ENCODE peak calls at places on chromosomes 6 and 20, in ten cellular contexts. H, Q, P, U, M, X, W, G, S and Z are unnamed samples.

GRCh38 chr20:4670439-4670838 is 51.3 kb upstream of the PRND start:
- DNase-seq in H (no peak), Q (no peak), P (no peak), U (no peak), M (no peak), X (no peak), W (no peak), G (no peak), S (no peak), Z (no peak)

GRCh38 chr6:113645986-113646385 is 211.2 kb upstream of the MARCKS start:
- DNase-seq in H (no peak), Q (no peak), P (no peak), U (no peak), M (no peak), X (no peak), W (no peak), G (no peak), S (no peak), Z (no peak)

GRCh38 chr6:37182736-37183590 is 13.0 kb downstream of the PIM1 start:
- DNase-seq in H (peak), Q (no peak), P (no peak), U (no peak), M (no peak), X (peak), W (peak), G (no peak), S (peak), Z (no peak)

GRCh38 chr6:148997863-148998262 is 251.0 kb downstream of the UST start:
- DNase-seq in H (no peak), Q (no peak), P (peak), U (no peak), M (peak), X (no peak), W (peak), G (no peak), S (no peak), Z (no peak)

GRCh38 chr20:51812861-51813260 is 10.5 kb upstream of the SALL4 start:
- DNase-seq in H (no peak), Q (no peak), P (no peak), U (no peak), M (no peak), X (no peak), W (no peak), G (peak), S (no peak), Z (no peak)

GRCh38 chr6:51648236-51648635 is 439.2 kb downstream of the PKHD1 start:
- DNase-seq in H (no peak), Q (no peak), P (no peak), U (no peak), M (no peak), X (no peak), W (peak), G (no peak), S (no peak), Z (no peak)

GRCh38 chr6:76771076-76771634 is 692.1 kb downstream of the HTR1B start:
- DNase-seq in H (peak), Q (no peak), P (no peak), U (no peak), M (no peak), X (no peak), W (no peak), G (no peak), S (no peak), Z (no peak)

GRCh38 chr20:38115205-38115604 is 49.9 kb downstream of the TGM2 start:
- DNase-seq in H (no peak), Q (no peak), P (no peak), U (no peak), M (no peak), X (no peak), W (no peak), G (no peak), S (peak), Z (no peak)

GRCh38 chr20:23441850-23442313 is 2.4 kb downstream of the CSTL1 start:
- DNase-seq in H (peak), Q (peak), P (peak), U (peak), M (peak), X (peak), W (peak), G (no peak), S (peak), Z (peak)

GRCh38 chr6:87196275-87196842 is 41.0 kb downstream of the ZNF292 start:
- DNase-seq in H (no peak), Q (no peak), P (no peak), U (no peak), M (no peak), X (no peak), W (no peak), G (no peak), S (no peak), Z (no peak)

GRCh38 chr20:40563296-40563950 is 125.6 kb downstream of the MAFB start:
- DNase-seq in H (peak), Q (no peak), P (peak), U (no peak), M (no peak), X (no peak), W (no peak), G (peak), S (peak), Z (no peak)

GRCh38 chr6:26130581-26131247 is 43.5 kb downstream of the HFE start:
- DNase-seq in H (no peak), Q (no peak), P (no peak), U (no peak), M (no peak), X (no peak), W (no peak), G (no peak), S (no peak), Z (no peak)

GRCh38 chr6:149438855-149439254 is 38.8 kb downstream of the SUMO4 start:
- DNase-seq in H (no peak), Q (no peak), P (no peak), U (no peak), M (no peak), X (no peak), W (no peak), G (no peak), S (no peak), Z (no peak)

GRCh38 chr6:137845460-137845859 is 21.6 kb upstream of the TNFAIP3 start:
- DNase-seq in H (no peak), Q (no peak), P (peak), U (no peak), M (no peak), X (peak), W (no peak), G (no peak), S (no peak), Z (no peak)
- TF ChIP-seq CTCF in H (no peak), Q (no peak), P (peak), U (no peak), M (no peak), X (no peak), W (no peak), G (peak), S (no peak), Z (no peak)

GRCh38 chr20:35884541-35884865 is 69.8 kb downstream of the SCAND1 start:
- DNase-seq in H (no peak), Q (no peak), P (no peak), U (no peak), M (no peak), X (no peak), W (no peak), G (no peak), S (no peak), Z (no peak)
- TF ChIP-seq CTCF in H (no peak), Q (no peak), P (no peak), U (no peak), M (no peak), X (no peak), W (no peak), G (no peak), S (no peak), Z (no peak)

GRCh38 chr6:31861150-31861549 is 1.5 kb downstream of the NEU1 start:
- DNase-seq in H (no peak), Q (no peak), P (no peak), U (no peak), M (no peak), X (no peak), W (no peak), G (no peak), S (no peak), Z (no peak)
- TF ChIP-seq CTCF in H (no peak), Q (no peak), P (no peak), U (no peak), M (no peak), X (no peak), W (no peak), G (no peak), S (no peak), Z (no peak)

GRCh38 chr6:36073587-36073986 is 46.0 kb downstream of the MAPK14 start:
- DNase-seq in H (no peak), Q (no peak), P (no peak), U (no peak), M (no peak), X (no peak), W (no peak), G (no peak), S (no peak), Z (no peak)
- TF ChIP-seq CTCF in H (no peak), Q (no peak), P (no peak), U (no peak), M (no peak), X (no peak), W (no peak), G (no peak), S (no peak), Z (no peak)

GRCh38 chr20:31632503-31633338 is 5.0 kb upstream of the COX4I2 start:
- DNase-seq in H (no peak), Q (no peak), P (no peak), U (no peak), M (no peak), X (no peak), W (no peak), G (no peak), S (no peak), Z (no peak)
- TF ChIP-seq CTCF in H (no peak), Q (no peak), P (no peak), U (no peak), M (no peak), X (no peak), W (no peak), G (no peak), S (no peak), Z (no peak)

DNA sequence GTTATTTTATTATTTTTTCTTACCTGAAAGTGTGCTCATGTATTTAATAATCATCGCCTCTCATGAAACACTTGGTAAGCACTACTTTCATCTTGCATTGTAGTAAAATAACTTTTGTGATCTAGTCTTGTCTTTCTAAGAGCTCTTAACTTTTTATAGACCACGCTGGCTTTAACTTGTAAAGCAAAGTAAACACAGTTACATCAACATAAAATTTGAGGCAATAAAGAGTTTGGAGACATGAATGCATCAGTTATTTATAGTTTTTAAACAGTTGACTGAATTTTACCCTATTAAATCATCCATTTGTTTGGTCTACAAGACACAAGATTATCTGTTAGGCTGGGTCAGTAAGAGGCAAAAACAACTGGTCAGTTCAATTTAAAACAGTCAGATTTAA is 218.5 kb upstream of the KCNQ5 start:
- DNase-seq in H (no peak), Q (no peak), P (no peak), U (no peak), M (no peak), X (no peak), W (no peak), G (no peak), S (no peak), Z (no peak)
- TF ChIP-seq CTCF in H (no peak), Q (no peak), P (no peak), U (no peak), M (no peak), X (no peak), W (no peak), G (no peak), S (no peak), Z (no peak)

DNA sequence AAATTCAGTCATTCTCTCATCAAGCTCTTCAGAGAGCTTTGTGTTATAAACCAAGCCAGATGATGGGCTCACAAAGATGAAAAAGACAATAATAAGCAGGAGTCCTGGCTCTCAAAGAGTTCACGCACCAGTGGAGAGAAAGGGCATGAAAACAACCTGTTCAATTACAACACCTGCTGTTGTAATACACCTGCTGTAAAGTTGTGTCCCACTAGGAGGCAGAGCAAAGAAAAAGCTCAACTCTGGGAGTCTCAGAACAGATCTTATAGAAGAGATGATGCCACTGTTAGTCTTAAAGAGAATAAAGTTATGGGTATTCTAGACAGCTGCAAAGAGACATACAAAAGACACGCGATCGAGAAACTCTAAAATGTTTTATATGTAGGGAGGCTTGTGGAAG is 100.6 kb downstream of the DCDC2 start:
- DNase-seq in H (no peak), Q (no peak), P (no peak), U (peak), M (no peak), X (no peak), W (peak), G (no peak), S (no peak), Z (no peak)
- TF ChIP-seq CTCF in H (no peak), Q (no peak), P (no peak), U (peak), M (no peak), X (no peak), W (peak), G (no peak), S (no peak), Z (peak)